ENCODE peak calls at places on chromosomes 7 and 10, in five cellular contexts. J is psoas muscle, C is ovary, T is cardiac muscle cell, E is heart right ventricle. L is an unnamed sample. For H3K9me3, the result is how much of the 10 kb centered on the place peaks cover.

GRCh38 chr10:3151889-3152565 is 20.6 kb downstream of the PITRM1 start:
- DNase-seq in T (no peak), C (no peak), E (no peak), J (no peak), L (no peak)

GRCh38 chr7:78543976-78544375 is 745.4 kb downstream of the PHTF2 start:
- DNase-seq in J (no peak), T (no peak), C (no peak), E (no peak), L (no peak)

GRCh38 chr7:2451171-2452073 is 24.8 kb downstream of the GRIFIN start:
- DNase-seq in T (peak), E (peak), J (peak), C (peak), L (peak)

GRCh38 chr10:70093335-70093944 is 39.2 kb downstream of the AIFM2 start:
- DNase-seq in E (no peak), T (no peak), C (no peak), J (no peak), L (no peak)

GRCh38 chr7:131011976-131012375 is 278.0 kb upstream of the KLF14 start:
- DNase-seq in E (no peak), C (peak), J (no peak), T (peak), L (no peak)

GRCh38 chr10:8350250-8350967 is 295.9 kb downstream of the GATA3 start:
- DNase-seq in E (no peak), J (no peak), T (peak), C (no peak), L (no peak)

GRCh38 chr7:135942614-135943013 is 34.5 kb downstream of the MTPN start:
- DNase-seq in J (no peak), E (no peak), T (no peak), C (no peak), L (no peak)

GRCh38 chr7:44120395-44120794 is 3.0 kb downstream of the POLD2 start:
- DNase-seq in J (no peak), T (no peak), E (no peak), C (no peak), L (no peak)

GRCh38 chr10:119207713-119208552 is 562 bp downstream of the GRK5 start:
- DNase-seq in E (peak), C (peak), T (peak), J (peak), L (peak)

GRCh38 chr7:41881313-41882130 is 178.6 kb upstream of the INHBA start:
- DNase-seq in J (no peak), T (peak), C (no peak), E (peak), L (no peak)

GRCh38 chr7:70694909-70695803 is 436.8 kb upstream of the GALNT17 start:
- DNase-seq in C (peak), T (peak), E (peak), J (peak), L (peak)

GRCh38 chr7:134320201-134320600 is 3.5 kb upstream of the SLC35B4 start:
- DNase-seq in E (no peak), J (no peak), T (no peak), C (no peak), L (no peak)

GRCh38 chr10:62647375-62648092 is 157.0 kb upstream of the ADO start:
- DNase-seq in J (no peak), C (no peak), E (no peak), T (no peak), L (no peak)

GRCh38 chr7:131015131-131015954 is 281.3 kb upstream of the KLF14 start:
- DNase-seq in T (peak), C (no peak), J (no peak), E (no peak), L (no peak)

GRCh38 chr10:127337801-127338200 is 141.4 kb upstream of the INSYN2A start:
- DNase-seq in J (no peak), T (peak), C (no peak), E (no peak), L (no peak)

GRCh38 chr7:119482209-119482608 is 790.8 kb upstream of the KCND2 start:
- DNase-seq in C (no peak), J (no peak), E (no peak), T (peak), L (peak)

GRCh38 chr7:33534830-33535229 is 370.5 kb upstream of the BMPER start:
- DNase-seq in J (no peak), T (peak), E (no peak), C (no peak), L (no peak)

GRCh38 chr10:123559066-123559822 is 106.9 kb upstream of the GPR26 start:
- DNase-seq in J (peak), T (peak), E (peak), C (peak), L (peak)

GRCh38 chr7:140640060-140640611 is 477 bp downstream of the DENND2A start:
- DNase-seq in J (peak), E (peak), T (peak), C (peak), L (peak)

GRCh38 chr10:96283756-96284155 is 12.4 kb upstream of the BLNK start:
- DNase-seq in J (no peak), E (no peak), C (no peak), T (no peak), L (no peak)

GRCh38 chr7:67738958-67739357 is 742.3 kb downstream of the TYW1 start:
- DNase-seq in J (peak), E (peak), C (peak), T (peak), L (peak)

GRCh38 chr7:159117366-159118219 is 27.1 kb downstream of the VIPR2 start:
- DNase-seq in C (no peak), J (peak), T (no peak), E (no peak), L (no peak)

GRCh38 chr7:159115601-159116501 is 28.8 kb downstream of the VIPR2 start:
- DNase-seq in C (no peak), T (no peak), E (no peak), J (peak), L (peak)

GRCh38 chr7:159118220-159118595 is 26.5 kb downstream of the VIPR2 start:
- DNase-seq in C (no peak), E (no peak), T (no peak), J (no peak), L (no peak)

GRCh38 chr7:159114981-159115380 is 29.7 kb downstream of the VIPR2 start:
- DNase-seq in J (peak), C (peak), T (no peak), E (no peak), L (peak)

GRCh38 chr7:159116581-159117339 is 27.9 kb downstream of the VIPR2 start:
- DNase-seq in C (no peak), E (no peak), T (no peak), J (peak), L (peak)
- H3K9me3 ChIP-seq in C (under half), E (under half), T (under half), J (under half), L (under half)

DNA sequence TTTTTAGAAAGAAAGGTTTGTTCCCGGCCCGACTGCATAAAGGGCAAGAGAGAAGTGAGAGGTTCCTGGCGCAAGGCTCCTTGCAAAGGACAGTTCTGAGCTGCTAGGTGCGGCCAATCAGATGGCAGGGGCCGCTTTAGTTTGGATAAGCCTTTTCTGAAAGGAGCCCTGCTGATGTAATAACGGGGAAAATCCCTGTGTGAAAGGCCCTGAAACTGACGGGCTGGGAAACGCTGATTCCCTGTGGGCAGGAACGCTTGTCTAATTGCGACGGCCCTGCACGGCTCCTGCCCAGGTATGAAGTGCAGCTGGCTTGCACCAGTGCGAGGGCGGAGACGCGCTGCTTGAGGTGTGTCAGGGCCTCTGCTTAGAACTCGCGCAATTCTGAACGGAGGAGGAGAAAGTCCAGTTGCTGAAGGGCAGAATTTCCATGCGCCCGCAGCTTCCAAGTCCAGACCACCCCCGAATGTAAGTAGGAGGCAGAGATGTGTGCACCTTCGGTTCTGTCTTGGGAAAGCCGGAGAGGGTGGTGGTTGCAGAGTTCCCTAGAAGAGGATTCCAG is 30.5 kb downstream of the TACC2 start:
- DNase-seq in E (no peak), J (no peak), T (no peak), C (no peak), L (peak)
- H3K27ac ChIP-seq in E (peak), J (peak), T (no peak), C (no peak), L (peak)

GRCh38 chr7:80427218-80427617 is 84.6 kb downstream of the GNAT3 start:
- DNase-seq in E (no peak), J (no peak), C (no peak), T (no peak), L (no peak)

GRCh38 chr7:80432166-80432565 is 79.7 kb downstream of the GNAT3 start:
- DNase-seq in C (no peak), E (no peak), J (no peak), T (no peak), L (no peak)

GRCh38 chr7:80434043-80434442 is 77.8 kb downstream of the GNAT3 start:
- DNase-seq in J (no peak), T (no peak), C (no peak), E (no peak), L (no peak)

GRCh38 chr7:80429186-80429585 is 82.7 kb downstream of the GNAT3 start:
- DNase-seq in J (no peak), T (no peak), C (no peak), E (no peak), L (no peak)

DNA sequence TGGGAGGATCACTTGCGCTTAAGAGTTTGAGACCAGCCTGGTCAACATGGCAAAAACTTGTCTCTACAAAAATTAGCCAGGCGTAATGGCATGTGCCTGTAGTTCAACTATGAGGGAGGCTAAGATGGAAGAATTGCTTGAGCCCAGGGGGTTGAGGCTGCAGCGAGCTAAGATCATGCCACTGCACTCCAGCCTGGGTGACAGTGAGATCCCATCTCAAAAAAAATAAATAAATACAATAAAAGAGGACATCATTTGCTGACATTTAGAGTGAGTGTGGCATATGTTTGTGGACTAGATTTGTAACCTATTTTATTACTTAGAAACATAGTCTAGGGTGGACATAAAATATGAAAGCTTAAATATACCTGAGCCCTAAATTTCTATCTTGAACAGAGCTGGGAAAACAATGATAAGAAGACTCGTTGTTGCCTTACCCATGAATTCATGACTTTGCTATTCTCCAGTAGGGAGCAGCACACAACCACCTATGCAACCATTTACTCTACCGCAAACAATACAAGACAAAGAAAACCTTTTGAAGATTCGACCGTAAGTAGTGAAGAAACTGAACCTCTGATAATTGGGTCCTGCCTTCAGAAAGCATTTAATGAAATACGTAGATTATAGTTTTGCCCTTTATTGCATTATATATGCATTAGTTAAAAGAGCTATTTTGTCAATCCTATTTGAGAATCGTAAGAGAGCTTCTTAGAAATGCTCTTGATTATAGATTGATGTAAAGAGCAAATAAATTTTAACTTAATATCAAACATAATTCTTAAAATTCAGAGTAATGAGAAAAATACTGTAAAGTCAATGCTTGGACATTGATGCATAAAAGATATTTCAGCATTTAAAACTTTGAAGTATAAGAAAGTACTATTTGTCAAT is 83.5 kb downstream of the GNAT3 start:
- DNase-seq in E (peak), C (peak), J (no peak), T (peak), L (no peak)
- TF ChIP-seq CTCF in E (peak), C (no peak), J (peak), T (peak), L (peak)

DNA sequence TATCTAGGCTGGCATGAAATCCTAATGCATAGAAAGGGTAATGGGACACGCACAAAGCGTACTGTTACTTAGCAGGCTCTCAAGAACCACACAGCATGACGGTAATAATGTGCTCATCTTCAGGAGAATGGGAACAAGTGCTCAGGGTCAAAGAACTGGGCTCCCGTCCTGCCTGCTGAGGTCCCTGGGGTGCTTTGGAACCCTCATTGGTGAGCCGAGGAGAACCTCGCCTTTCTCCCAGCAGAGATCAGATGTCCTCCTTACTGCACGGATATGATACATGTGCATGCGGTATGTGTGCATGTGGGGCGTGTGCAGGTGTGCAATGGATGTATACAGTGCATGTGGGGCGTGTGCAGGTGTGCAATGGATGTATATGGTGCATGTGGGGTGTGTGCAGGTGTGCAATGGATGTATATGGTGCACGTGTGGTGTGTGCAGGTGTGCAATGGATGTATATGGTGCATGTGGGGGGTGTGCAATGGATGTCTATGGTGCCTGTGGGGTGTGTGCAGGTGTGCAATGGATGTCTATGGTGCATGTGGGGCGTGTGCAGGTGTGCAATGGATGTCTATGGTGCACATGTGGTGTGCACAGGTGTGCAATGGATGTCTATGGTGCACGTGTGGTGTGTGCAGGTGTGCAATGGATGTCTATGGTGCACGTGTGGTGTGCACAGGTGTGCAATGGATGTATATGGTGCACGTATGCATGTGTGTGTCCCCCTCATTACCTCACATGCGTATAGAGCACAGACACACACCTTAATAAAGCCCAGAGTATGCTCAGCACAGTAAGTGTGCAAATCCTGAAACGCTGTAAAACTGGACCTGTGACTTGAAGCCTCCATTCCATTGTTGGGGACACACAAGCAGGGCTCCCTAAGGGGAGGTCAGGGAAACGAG is 336.3 kb downstream of the PTPRN2 start:
- DNase-seq in J (no peak), T (no peak), E (no peak), C (no peak), L (no peak)
- H3K9me3 ChIP-seq in J (under half), T (under half), E (under half), C (under half), L (under half)

DNA sequence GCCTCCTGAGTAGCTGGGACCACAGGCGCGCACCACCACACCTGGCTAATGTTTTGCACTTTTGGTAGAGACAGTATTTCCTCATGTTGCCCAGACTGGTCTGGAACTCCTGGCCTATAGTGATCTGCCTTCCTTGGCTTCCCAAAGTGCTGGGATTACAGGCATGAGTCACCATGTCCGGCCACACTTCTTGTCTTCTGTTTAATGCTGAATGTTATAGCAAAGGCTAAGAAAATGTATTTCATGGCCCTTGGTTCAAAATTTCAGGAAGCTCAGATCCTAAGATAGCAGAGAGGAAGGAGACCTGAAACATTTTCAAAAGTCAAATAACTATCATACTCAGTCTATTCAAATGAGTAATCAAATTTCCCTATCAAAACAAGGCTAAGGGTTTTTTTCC is 229.6 kb downstream of the BAMBI start:
- DNase-seq in C (no peak), E (no peak), T (peak), J (no peak), L (no peak)
- H3K27ac ChIP-seq in C (no peak), E (no peak), T (no peak), J (no peak), L (no peak)

DNA sequence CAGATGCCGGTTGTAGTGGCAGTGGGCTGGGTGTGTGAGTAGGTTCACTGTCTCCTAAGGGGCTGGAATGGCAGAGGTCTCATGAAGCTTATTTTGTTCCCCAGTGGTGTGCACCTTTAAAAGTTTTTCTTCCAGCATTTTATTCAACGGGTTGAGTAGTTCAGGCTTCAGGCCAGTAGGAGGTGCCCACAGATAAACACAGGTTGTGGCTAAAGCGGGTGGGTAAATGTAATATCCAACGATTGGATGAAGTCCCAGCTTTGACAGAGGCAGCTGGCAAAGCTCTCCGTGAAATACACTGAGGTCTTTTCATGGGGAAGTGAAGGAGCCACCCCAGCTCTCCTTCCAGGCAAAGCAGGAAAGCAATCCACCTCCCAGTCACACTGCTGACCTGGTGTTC is 339.8 kb upstream of the LRRTM3 start:
- DNase-seq in T (no peak), J (no peak), E (no peak), C (no peak), L (no peak)
- TF ChIP-seq CTCF in T (no peak), J (no peak), E (no peak), C (no peak), L (no peak)